ENCODE peak calls at places on chromosome 1, in eight cellular contexts. H is heart left ventricle, L is neural progenitor cell, Y is glutamatergic neuron, P is hepatocyte, M is upper lobe of right lung, O is fibroblast of pulmonary artery, D is RWPE1. S is an unnamed sample.

GRCh38 chr1:153880962-153881361 is 41.8 kb downstream of the GATAD2B start:
- DNase-seq in H (peak; percentile 92), L (peak; percentile 8), Y (peak; percentile 82), P (peak; percentile 93), M (peak; percentile 86), O (peak; percentile 98), D (peak; percentile 29), S (no peak)

GRCh38 chr1:67892451-67893125 is 59.3 kb upstream of the GNG12 start:
- DNase-seq in H (no peak), L (no peak), Y (no peak), P (no peak), M (no peak), O (peak; percentile 30), D (no peak), S (no peak)

GRCh38 chr1:107669996-107670395 is 295.0 kb downstream of the VAV3 start:
- DNase-seq in H (no peak), L (no peak), Y (no peak), P (no peak), M (no peak), O (peak; percentile 37), D (peak; percentile 19), S (no peak)

GRCh38 chr1:6121021-6121421 is 59.1 kb downstream of the CHD5 start:
- DNase-seq in H (no peak), L (no peak), Y (peak; percentile 15), P (no peak), M (peak; percentile 44), O (no peak), D (no peak), S (no peak)

GRCh38 chr1:96473791-96474452 is 247.7 kb upstream of the PTBP2 start:
- DNase-seq in H (no peak), L (peak; percentile 17), Y (no peak), P (no peak), M (no peak), O (peak; percentile 45), D (peak; percentile 75), S (no peak)

GRCh38 chr1:182575540-182576149 is 13.4 kb downstream of the RNASEL start:
- DNase-seq in H (no peak), L (no peak), Y (no peak), P (peak; percentile 63), M (no peak), O (peak; percentile 83), D (peak; percentile 73), S (no peak)

GRCh38 chr1:42936309-42937078 is 22.2 kb downstream of the SLC2A1 start:
- DNase-seq in H (no peak), L (no peak), Y (no peak), P (peak; percentile 85), M (peak; percentile 47), O (peak; percentile 53), D (peak; percentile 79), S (no peak)

GRCh38 chr1:193392686-193393085 is 206.3 kb upstream of the B3GALT2 start:
- DNase-seq in H (no peak), L (peak; percentile 2), Y (no peak), P (no peak), M (no peak), O (no peak), D (no peak), S (no peak)

GRCh38 chr1:77926561-77927357 is 38.3 kb downstream of the NEXN start:
- DNase-seq in H (no peak), L (no peak), Y (no peak), P (no peak), M (no peak), O (no peak), D (no peak), S (no peak)

GRCh38 chr1:151047925-151048644 is 534 bp downstream of the C1orf56 start:
- DNase-seq in H (peak; percentile 79), L (peak; percentile 80), Y (peak; percentile 73), P (peak; percentile 83), M (peak; percentile 84), O (peak; percentile 72), D (peak; percentile 48), S (peak; percentile 60)
- TF ChIP-seq CTCF in H (peak; percentile 30), L (peak; percentile 73), Y (peak; percentile 73), P (peak; percentile 58), M (peak; percentile 51), O (peak; percentile 56), D (no peak), S (peak; percentile 43)

DNA sequence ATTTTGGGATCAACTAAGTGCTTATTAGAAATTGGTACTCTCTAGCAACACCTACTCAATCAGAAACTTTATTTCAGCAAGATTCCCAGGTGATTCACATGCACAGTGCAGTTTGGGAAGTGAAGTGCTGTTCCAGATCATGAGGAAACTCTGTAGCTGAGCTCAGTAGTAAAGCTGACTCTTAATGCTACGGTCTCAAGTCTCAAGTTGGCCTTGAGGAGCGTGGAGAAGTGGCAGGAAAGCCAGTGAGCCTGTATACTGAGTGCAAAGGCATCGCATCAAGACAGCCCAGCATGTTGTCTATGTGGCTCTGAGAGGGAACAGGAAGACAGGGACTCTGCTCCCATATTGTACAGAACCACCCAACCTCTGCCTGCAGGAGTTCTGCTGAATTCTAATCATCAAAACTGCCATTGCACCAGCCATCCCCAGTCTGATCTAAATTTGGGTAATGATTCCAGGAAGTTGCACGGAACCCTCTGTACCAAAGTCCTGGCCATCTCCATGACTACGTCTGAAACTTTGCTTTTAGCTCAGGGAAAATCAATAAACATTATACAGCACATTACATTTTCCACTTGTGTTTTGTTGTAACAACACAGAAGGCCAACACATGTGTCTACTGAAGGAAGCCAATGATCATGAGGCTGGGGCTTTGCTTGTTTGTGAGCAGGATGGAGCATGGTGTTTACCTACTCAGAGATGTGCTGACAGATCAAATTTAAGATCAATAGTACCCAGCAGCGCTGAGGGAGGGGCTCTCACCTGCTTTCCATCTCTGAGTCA is 105.1 kb upstream of the TLR5 start:
- DNase-seq in H (no peak), L (no peak), Y (no peak), P (no peak), M (no peak), O (no peak), D (no peak), S (no peak)
- TF ChIP-seq CTCF in H (no peak), L (no peak), Y (no peak), P (no peak), M (no peak), O (no peak), D (no peak), S (no peak)

GRCh38 chr1:36699113-36699512 is 216.4 kb upstream of the CSF3R start:
- DNase-seq in H (no peak), L (peak; percentile 32), Y (no peak), P (no peak), M (no peak), O (no peak), D (no peak), S (no peak)
- TF ChIP-seq CTCF in H (no peak), L (no peak), Y (no peak), P (no peak), M (no peak), O (no peak), D (no peak), S (no peak)

GRCh38 chr1:87231703-87232363 is 96.8 kb upstream of the LMO4 start:
- DNase-seq in H (no peak), L (no peak), Y (no peak), P (no peak), M (no peak), O (no peak), D (no peak), S (no peak)
- TF ChIP-seq CTCF in H (no peak), L (no peak), Y (no peak), P (no peak), M (no peak), O (no peak), D (no peak), S (no peak)

DNA sequence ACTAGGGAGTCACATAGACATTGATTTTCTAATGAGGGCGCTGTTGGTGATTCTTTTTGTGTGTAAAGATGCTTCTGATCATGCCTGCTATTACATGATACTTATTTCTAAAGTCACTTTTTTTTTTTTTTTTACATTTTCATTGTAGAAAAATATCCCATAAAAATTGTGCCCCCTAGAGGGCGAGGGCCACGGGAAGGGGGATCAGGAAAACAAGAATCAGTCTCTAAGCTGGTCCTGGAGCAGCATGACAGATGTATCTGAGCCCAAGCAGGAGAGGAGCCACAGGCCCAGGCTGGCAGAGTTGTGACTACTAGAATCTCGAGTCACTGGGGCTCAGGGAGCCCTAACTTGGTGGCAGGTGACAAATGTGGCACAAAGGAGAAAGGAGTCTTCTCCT is 28.1 kb downstream of the ZSCAN20 start:
- DNase-seq in H (no peak), L (no peak), Y (no peak), P (no peak), M (no peak), O (no peak), D (no peak), S (no peak)
- TF ChIP-seq CTCF in H (no peak), L (peak; percentile 45), Y (peak; percentile 34), P (no peak), M (no peak), O (peak; percentile 11), D (no peak), S (peak; percentile 23)

DNA sequence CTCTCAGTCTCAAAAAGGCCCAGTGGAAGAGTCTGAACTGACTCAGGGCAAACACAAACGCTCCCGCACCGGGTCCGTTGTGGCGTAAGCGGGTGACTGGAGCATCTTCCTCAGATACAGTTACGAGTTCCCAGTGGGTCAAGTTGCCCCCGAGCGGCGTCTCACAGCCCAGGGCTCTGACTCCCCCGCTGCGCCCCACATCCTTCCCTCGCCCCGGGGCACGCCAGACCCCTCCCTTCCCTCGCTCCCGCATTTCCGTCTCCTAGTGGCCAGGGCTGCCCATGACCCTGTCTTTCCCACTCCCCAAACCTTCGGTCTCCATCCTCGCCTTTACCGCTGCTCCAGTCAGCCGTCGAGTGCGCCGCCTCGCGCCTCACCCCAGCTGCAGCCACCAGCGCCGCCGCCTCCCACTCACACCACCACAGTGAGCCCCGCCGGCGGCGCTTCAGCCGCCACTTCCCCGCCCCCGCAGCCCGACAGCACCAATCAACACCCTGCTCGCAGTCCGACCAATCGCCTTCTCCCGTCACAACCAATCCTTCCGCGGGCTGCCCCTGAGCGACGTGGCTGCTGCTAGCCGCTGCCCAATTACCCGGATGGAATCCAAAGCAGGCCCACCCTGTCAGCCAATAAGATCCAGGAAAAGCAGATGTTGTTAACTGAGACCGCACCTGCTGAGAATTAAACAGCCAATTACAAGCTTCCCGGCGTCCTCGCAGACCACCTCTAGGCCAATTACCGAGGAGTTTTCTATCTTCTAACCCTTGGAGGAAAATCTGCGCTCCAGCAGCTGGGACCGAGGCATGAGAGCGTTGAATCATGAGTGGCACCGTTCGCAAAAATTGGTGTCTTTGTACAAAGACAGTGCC is at the start of gene TDRKH:
- DNase-seq in H (peak; percentile 99), L (peak; percentile 99), Y (peak; percentile 98), P (peak; percentile 99), M (peak; percentile 99), O (peak; percentile 99), D (peak; percentile 100), S (peak; percentile 98)
- TF ChIP-seq CTCF in H (no peak), L (peak; percentile 41), Y (peak; percentile 48), P (no peak), M (peak; percentile 29), O (peak; percentile 8), D (peak; percentile 25), S (no peak)

GRCh38 chr1:88873737-88874374 is 17.5 kb downstream of the GTF2B start:
- DNase-seq in H (no peak), L (no peak), Y (no peak), P (no peak), M (no peak), O (peak; percentile 77), D (no peak), S (no peak)

GRCh38 chr1:88867743-88868521 is 23.4 kb downstream of the GTF2B start:
- DNase-seq in H (no peak), L (no peak), Y (no peak), P (no peak), M (no peak), O (peak; percentile 56), D (no peak), S (no peak)
- TF ChIP-seq CTCF in H (no peak), L (no peak), Y (no peak), P (no peak), M (no peak), O (no peak), D (no peak), S (no peak)